ENCODE peak calls at places on chromosomes 5 and 9, in eight cellular contexts. S is kidney glomerular epithelial cell; H is HCEC 1CT; B is NCI-H1092; R is lower leg skin; W is foreskin fibroblast; D is activated T-helper 1 cell treated with anti-CD3 and anti-CD28 coated beads, Interleukin-12 subunit alpha, Interleukin-12 subunit beta, Interleukin-2, Interleukin-4 antibody, amounts not matched to agents 30 ng/mL and 10 ng/mL and 1 ng/mL, durations not matched to agents 14 hours and 24 hours and 36 hours; N is K562. X is an unnamed sample.

GRCh38 chr9:88400021-88400420 is 11.8 kb downstream of the SPIN1 start:
- DNase-seq in S (no peak), H (peak), B (no peak), R (no peak), W (peak), D (no peak), N (no peak), X (no peak)

GRCh38 chr9:83238871-83239624 is 176.1 kb upstream of the RASEF start:
- DNase-seq in S (no peak), H (no peak), B (no peak), R (peak), W (no peak), D (no peak), N (no peak), X (no peak)

GRCh38 chr5:90956511-90956910 is 397.9 kb downstream of the ADGRV1 start:
- DNase-seq in S (no peak), H (peak), B (no peak), R (no peak), W (peak), D (no peak), N (no peak), X (no peak)

GRCh38 chr5:155307219-155307618 is 293.7 kb downstream of the KIF4B start:
- DNase-seq in S (no peak), H (no peak), B (no peak), R (no peak), W (no peak), D (no peak), N (no peak), X (no peak)

GRCh38 chr9:71697882-71698281 is 70.4 kb downstream of the CEMIP2 start:
- DNase-seq in S (no peak), H (no peak), B (no peak), R (no peak), W (no peak), D (no peak), N (no peak), X (no peak)

GRCh38 chr5:151617841-151618710 is 26.9 kb upstream of the FAT2 start:
- DNase-seq in S (peak), H (no peak), B (no peak), R (no peak), W (no peak), D (no peak), N (no peak), X (no peak)

GRCh38 chr9:106403081-106403480 is 459.9 kb upstream of the ZNF462 start:
- DNase-seq in S (peak), H (no peak), B (no peak), R (no peak), W (no peak), D (no peak), N (no peak), X (no peak)

GRCh38 chr5:58346001-58346400 is 113.9 kb downstream of the PLK2 start:
- DNase-seq in S (no peak), H (no peak), B (no peak), R (no peak), W (no peak), D (no peak), N (no peak), X (no peak)

GRCh38 chr9:132543251-132543650 is 39.2 kb upstream of the BARHL1 start:
- DNase-seq in S (no peak), H (no peak), B (no peak), R (no peak), W (no peak), D (no peak), N (no peak), X (no peak)

GRCh38 chr5:100904259-100904822 is 1.3 kb upstream of the ST8SIA4 start:
- DNase-seq in S (no peak), H (no peak), B (no peak), R (no peak), W (peak), D (peak), N (no peak), X (peak)

GRCh38 chr9:108743901-108744371 is 111.8 kb downstream of the ACTL7B start:
- DNase-seq in S (peak), H (no peak), B (no peak), R (no peak), W (peak), D (no peak), N (no peak), X (no peak)

GRCh38 chr5:95773325-95774059 is 42.4 kb downstream of the RHOBTB3 start:
- DNase-seq in S (no peak), H (peak), B (no peak), R (no peak), W (peak), D (no peak), N (no peak), X (no peak)

GRCh38 chr5:127697894-127698600 is 5.1 kb upstream of the CCDC192 start:
- DNase-seq in S (peak), H (no peak), B (no peak), R (no peak), W (peak), D (no peak), N (no peak), X (no peak)

GRCh38 chr5:126143622-126144021 is 279.6 kb upstream of the GRAMD2B start:
- DNase-seq in S (no peak), H (no peak), B (no peak), R (no peak), W (no peak), D (no peak), N (no peak), X (no peak)

GRCh38 chr5:177372910-177373309 is 11.3 kb upstream of the SLC34A1 start:
- DNase-seq in S (no peak), H (no peak), B (no peak), R (no peak), W (no peak), D (no peak), N (no peak), X (no peak)

GRCh38 chr9:24189986-24190385 is 355.7 kb downstream of the IZUMO3 start:
- DNase-seq in S (no peak), H (no peak), B (no peak), R (no peak), W (no peak), D (no peak), N (no peak), X (no peak)

GRCh38 chr9:130137870-130138653 is 34.1 kb upstream of the NCS1 start:
- DNase-seq in S (peak), H (peak), B (no peak), R (no peak), W (peak), D (no peak), N (peak), X (no peak)

GRCh38 chr9:38720083-38720755 is at the start of gene FAM240B:
- DNase-seq in S (peak), H (no peak), B (no peak), R (no peak), W (no peak), D (no peak), N (no peak), X (no peak)

X was measured in activated T-helper 2 cell treated with anti-CD3 and anti-CD28 coated beads, Interferon-gamma antibody, Interleukin-2, Interleukin-4, amounts not matched to agents 10 μg/mL and 5 μg/mL and 100 μg/mL, durations not matched to agents 14 hours and 24 hours and 36 hours.